ENCODE peak calls at places on chromosomes 11 and 22, in ten cellular contexts. E, Z, A, H, R, O, B, Y, F and M are unnamed samples.

GRCh38 chr22:43992331-43992821 is 31.7 kb upstream of the PARVB start:
- DNase-seq in E (no peak), Z (no peak), A (no peak), H (peak; percentile 72), R (peak; percentile 34), O (peak; percentile 78), B (no peak), Y (peak; percentile 48), F (no peak), M (no peak)

GRCh38 chr11:124757320-124757719 is 4.8 kb downstream of the ESAM start:
- DNase-seq in E (no peak), Z (no peak), A (no peak), H (no peak), R (no peak), O (no peak), B (no peak), Y (no peak), F (no peak), M (no peak)

GRCh38 chr11:100220801-100221200 is 466.3 kb upstream of the ARHGAP42 start:
- DNase-seq in E (no peak), Z (no peak), A (no peak), H (no peak), R (no peak), O (no peak), B (no peak), Y (no peak), F (no peak), M (no peak)

GRCh38 chr22:43263645-43264514 is 76.9 kb upstream of the TTLL12 start:
- DNase-seq in E (peak; percentile 62), Z (peak; percentile 42), A (no peak), H (peak; percentile 91), R (no peak), O (peak; percentile 88), B (peak; percentile 84), Y (peak; percentile 65), F (no peak), M (peak; percentile 89)

GRCh38 chr11:87317441-87317840 is 279.7 kb downstream of the TMEM135 start:
- DNase-seq in E (no peak), Z (no peak), A (no peak), H (no peak), R (no peak), O (no peak), B (no peak), Y (no peak), F (no peak), M (no peak)

GRCh38 chr11:10454902-10455631 is at the start of gene AMPD3:
- DNase-seq in E (no peak), Z (no peak), A (no peak), H (peak; percentile 90), R (no peak), O (peak; percentile 99), B (peak; percentile 81), Y (peak; percentile 52), F (no peak), M (peak; percentile 97)

GRCh38 chr11:1834791-1835670 is at the start of gene SYT8:
- DNase-seq in E (no peak), Z (peak; percentile 66), A (no peak), H (no peak), R (peak; percentile 91), O (no peak), B (peak; percentile 52), Y (no peak), F (no peak), M (no peak)

GRCh38 chr11:43578346-43579170 is 102.0 kb upstream of the HSD17B12 start:
- DNase-seq in E (no peak), Z (no peak), A (no peak), H (peak; percentile 61), R (no peak), O (peak; percentile 74), B (no peak), Y (no peak), F (no peak), M (no peak)

GRCh38 chr11:66619080-66619554 is 2.7 kb downstream of the RBM14 start:
- DNase-seq in E (no peak), Z (no peak), A (no peak), H (peak; percentile 75), R (no peak), O (peak; percentile 57), B (peak; percentile 72), Y (no peak), F (no peak), M (peak; percentile 85)

GRCh38 chr22:48101704-48102103 is 1339.3 kb downstream of the TBC1D22A start:
- DNase-seq in E (no peak), Z (no peak), A (peak; percentile 62), H (no peak), R (no peak), O (no peak), B (no peak), Y (no peak), F (no peak), M (no peak)

GRCh38 chr11:95925011-95925410 is 1.1 kb upstream of the MTMR2 start:
- DNase-seq in E (no peak), Z (no peak), A (no peak), H (peak; percentile 70), R (no peak), O (peak; percentile 34), B (peak; percentile 16), Y (no peak), F (no peak), M (peak; percentile 68)

GRCh38 chr22:45548441-45548840 is 45.8 kb downstream of the FBLN1 start:
- DNase-seq in E (no peak), Z (no peak), A (no peak), H (no peak), R (no peak), O (no peak), B (peak; percentile 3), Y (no peak), F (no peak), M (no peak)

DNA sequence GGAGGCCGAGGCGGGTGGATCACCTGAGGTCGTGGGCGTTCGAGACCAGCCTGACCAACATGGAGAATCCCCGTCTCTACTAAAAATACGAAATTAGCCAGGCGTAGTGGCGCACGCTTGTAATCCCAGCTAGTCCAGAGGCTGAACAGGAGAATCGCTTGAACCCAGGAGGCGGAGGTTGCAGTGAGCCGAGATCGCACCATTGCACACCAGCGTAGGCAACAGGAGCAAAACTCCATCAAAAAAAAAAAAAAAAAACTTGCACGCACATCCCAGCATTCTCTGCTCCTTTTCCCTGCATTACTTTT is 934 bp upstream of the ATL3 start:
- DNase-seq in E (no peak), Z (no peak), A (no peak), H (no peak), R (no peak), O (no peak), B (no peak), Y (no peak), F (no peak), M (no peak)
- H3K4me3 ChIP-seq in E (peak overlapping the region; percentile 98), Z (no peak overlapping the region), A (peak overlapping the region; percentile 84), H (no peak overlapping the region), R (no peak overlapping the region), O (no peak overlapping the region), B (no peak overlapping the region), Y (no peak overlapping the region), F (no peak overlapping the region), M (no peak overlapping the region)

GRCh38 chr11:131703311-131703710 is 332.9 kb downstream of the NTM start:
- DNase-seq in E (no peak), Z (no peak), A (no peak), H (no peak), R (no peak), O (no peak), B (no peak), Y (no peak), F (no peak), M (no peak)
- TF ChIP-seq CTCF in E (no peak), Z (no peak), A (no peak), H (no peak), R (no peak), O (no peak), B (no peak), Y (no peak), F (no peak), M (no peak)

DNA sequence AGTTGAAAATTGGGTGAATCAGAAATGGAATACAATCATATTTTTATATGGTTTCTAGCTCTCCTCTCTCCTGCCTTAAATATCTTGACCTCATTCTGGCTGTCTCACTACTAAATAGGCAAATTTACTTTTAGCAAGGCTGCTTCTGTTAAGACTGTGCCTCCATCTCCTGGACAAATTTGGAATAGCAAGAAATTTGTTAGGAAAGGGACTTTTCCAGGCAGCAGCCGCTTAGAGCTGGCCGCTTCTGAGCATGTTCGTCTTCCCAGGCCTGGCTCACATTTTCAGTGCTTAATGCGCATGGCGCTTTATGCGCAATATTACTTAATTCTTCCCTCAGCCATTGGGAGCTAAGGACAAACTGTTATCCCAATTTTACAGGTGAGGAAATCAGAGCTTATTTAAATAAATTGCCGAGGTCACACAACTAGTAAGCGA is 1.7 kb upstream of the PEX26 start:
- DNase-seq in E (peak; percentile 77), Z (peak; percentile 68), A (no peak), H (peak; percentile 77), R (no peak), O (peak; percentile 91), B (peak; percentile 93), Y (peak; percentile 85), F (no peak), M (peak; percentile 95)
- H3K4me3 ChIP-seq in E (no peak overlapping the region), Z (no peak overlapping the region), A (peak overlapping the region; percentile 29), H (no peak overlapping the region), R (no peak overlapping the region), O (no peak overlapping the region), B (no peak overlapping the region), Y (no peak overlapping the region), F (no peak overlapping the region), M (no peak overlapping the region)

GRCh38 chr11:76891793-76892192 is 31.1 kb downstream of the ACER3 start:
- DNase-seq in E (no peak), Z (no peak), A (no peak), H (no peak), R (no peak), O (no peak), B (no peak), Y (no peak), F (no peak), M (no peak)

GRCh38 chr11:76892305-76892704 is 31.6 kb downstream of the ACER3 start:
- DNase-seq in E (no peak), Z (no peak), A (no peak), H (no peak), R (no peak), O (no peak), B (no peak), Y (no peak), F (no peak), M (no peak)

GRCh38 chr11:76888989-76889388 is 28.3 kb downstream of the ACER3 start:
- DNase-seq in E (no peak), Z (no peak), A (no peak), H (peak; percentile 71), R (no peak), O (peak; percentile 68), B (peak; percentile 8), Y (no peak), F (no peak), M (peak; percentile 38)

GRCh38 chr11:76889414-76889975 is 28.8 kb downstream of the ACER3 start:
- DNase-seq in E (no peak), Z (no peak), A (no peak), H (no peak), R (no peak), O (no peak), B (no peak), Y (no peak), F (no peak), M (peak; percentile 12)

DNA sequence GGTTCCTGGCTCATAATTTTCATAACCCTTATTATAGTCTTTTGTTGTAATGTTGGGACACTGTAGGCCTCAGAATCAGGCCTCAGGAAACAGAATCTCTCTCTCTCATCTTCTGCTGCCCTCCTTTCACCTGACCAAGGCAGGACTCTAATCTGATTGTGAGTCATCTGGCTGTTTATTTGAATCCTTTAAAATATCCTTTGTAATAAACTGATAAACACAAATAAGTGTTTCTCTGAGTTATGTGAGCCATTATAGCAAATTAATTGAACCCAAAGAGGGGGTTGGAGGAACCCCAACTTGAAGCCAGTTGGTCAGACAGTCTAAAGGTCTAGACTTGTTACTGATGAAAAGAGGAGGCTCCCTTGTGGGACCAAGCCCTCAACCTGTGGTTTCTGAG is 30.6 kb downstream of the ACER3 start:
- DNase-seq in E (no peak), Z (no peak), A (no peak), H (no peak), R (no peak), O (no peak), B (no peak), Y (no peak), F (no peak), M (no peak)
- TF ChIP-seq CTCF in E (no peak), Z (no peak), A (no peak), H (no peak), R (no peak), O (no peak), B (no peak), Y (no peak), F (no peak), M (no peak)